ENCODE peak calls at places on chromosome 21, in nine cellular contexts. One of them, this sample, is unnamed.
A peak's percentile ranks its signal among the peaks of the same experiment; 100 is the strongest.

GRCh38 chr21:35963920-35964451 is 96.3 kb downstream of the SETD4 start:
- DNase-seq in H9: no peak
- DNase-seq in HCT116: no peak
- DNase-seq in MM.1S: no peak
- DNase-seq in GM12878: no peak
- DNase-seq in IMR-90: peak; percentile 1
- DNase-seq in DND-41: peak; percentile 6
- DNase-seq in colonic mucosa: no peak
- DNase-seq in kidney: no peak
- DNase-seq in this sample: no peak

GRCh38 chr21:43362306-43362927 is 64.5 kb downstream of the SIK1 start:
- DNase-seq in H9: peak; percentile 61
- DNase-seq in HCT116: no peak
- DNase-seq in MM.1S: peak; percentile 92
- DNase-seq in GM12878: no peak
- DNase-seq in IMR-90: peak; percentile 86
- DNase-seq in DND-41: peak; percentile 95
- DNase-seq in colonic mucosa: peak; percentile 43
- DNase-seq in kidney: peak; percentile 93
- DNase-seq in this sample: peak; percentile 71

GRCh38 chr21:24514081-24514733 is 1093.1 kb downstream of the MRPL39 start:
- DNase-seq in H9: no peak
- DNase-seq in HCT116: no peak
- DNase-seq in MM.1S: peak; percentile 57
- DNase-seq in GM12878: no peak
- DNase-seq in IMR-90: peak; percentile 27
- DNase-seq in DND-41: no peak
- DNase-seq in colonic mucosa: no peak
- DNase-seq in kidney: no peak
- DNase-seq in this sample: no peak

GRCh38 chr21:34221331-34222030 is 142.3 kb upstream of the KCNE2 start:
- DNase-seq in H9: no peak
- DNase-seq in HCT116: no peak
- DNase-seq in MM.1S: no peak
- DNase-seq in GM12878: no peak
- DNase-seq in IMR-90: no peak
- DNase-seq in DND-41: no peak
- DNase-seq in colonic mucosa: no peak
- DNase-seq in kidney: no peak
- DNase-seq in this sample: no peak

GRCh38 chr21:37006521-37007291 is at the start of gene RIPPLY3:
- DNase-seq in H9: peak; percentile 56
- DNase-seq in HCT116: no peak
- DNase-seq in MM.1S: no peak
- DNase-seq in GM12878: no peak
- DNase-seq in IMR-90: no peak
- DNase-seq in DND-41: no peak
- DNase-seq in colonic mucosa: no peak
- DNase-seq in kidney: no peak
- DNase-seq in this sample: peak; percentile 82

GRCh38 chr21:37057614-37058013 is 15.3 kb downstream of the PIGP start:
- DNase-seq in H9: no peak
- DNase-seq in HCT116: no peak
- DNase-seq in MM.1S: no peak
- DNase-seq in GM12878: no peak
- DNase-seq in IMR-90: no peak
- DNase-seq in DND-41: no peak
- DNase-seq in colonic mucosa: no peak
- DNase-seq in kidney: no peak
- DNase-seq in this sample: no peak

GRCh38 chr21:7917729-7918128 is 2603.7 kb upstream of the TPTE start:
- DNase-seq in H9: no peak
- DNase-seq in HCT116: no peak
- DNase-seq in MM.1S: no peak
- DNase-seq in GM12878: no peak
- DNase-seq in IMR-90: peak; percentile 35
- DNase-seq in DND-41: no peak
- DNase-seq in colonic mucosa: no peak
- DNase-seq in kidney: no peak
- DNase-seq in this sample: no peak

GRCh38 chr21:33309778-33310177 is 15.0 kb upstream of the IFNAR1 start:
- DNase-seq in H9: no peak
- DNase-seq in HCT116: no peak
- DNase-seq in MM.1S: no peak
- DNase-seq in GM12878: no peak
- DNase-seq in IMR-90: no peak
- DNase-seq in DND-41: peak; percentile 1
- DNase-seq in colonic mucosa: no peak
- DNase-seq in kidney: no peak
- DNase-seq in this sample: no peak

GRCh38 chr21:37224861-37225260 is 42.3 kb downstream of the VPS26C start:
- DNase-seq in H9: no peak
- DNase-seq in HCT116: no peak
- DNase-seq in MM.1S: no peak
- DNase-seq in GM12878: no peak
- DNase-seq in IMR-90: no peak
- DNase-seq in DND-41: peak; percentile 11
- DNase-seq in colonic mucosa: no peak
- DNase-seq in kidney: no peak
- DNase-seq in this sample: no peak

GRCh38 chr21:35323947-35324346 is 274.8 kb upstream of the RUNX1 start:
- DNase-seq in H9: no peak
- DNase-seq in HCT116: no peak
- DNase-seq in MM.1S: no peak
- DNase-seq in GM12878: no peak
- DNase-seq in IMR-90: no peak
- DNase-seq in DND-41: no peak
- DNase-seq in colonic mucosa: peak; percentile 39
- DNase-seq in kidney: no peak
- DNase-seq in this sample: no peak

GRCh38 chr21:24781146-24781545 is 826.1 kb downstream of the MRPL39 start:
- DNase-seq in H9: no peak
- DNase-seq in HCT116: no peak
- DNase-seq in MM.1S: no peak
- DNase-seq in GM12878: no peak
- DNase-seq in IMR-90: no peak
- DNase-seq in DND-41: no peak
- DNase-seq in colonic mucosa: no peak
- DNase-seq in kidney: no peak
- DNase-seq in this sample: no peak

GRCh38 chr21:32726742-32727477 is 903 bp downstream of the SYNJ1 start:
- DNase-seq in H9: no peak
- DNase-seq in HCT116: no peak
- DNase-seq in MM.1S: peak; percentile 35
- DNase-seq in GM12878: no peak
- DNase-seq in IMR-90: peak; percentile 18
- DNase-seq in DND-41: peak; percentile 33
- DNase-seq in colonic mucosa: peak; percentile 53
- DNase-seq in kidney: no peak
- DNase-seq in this sample: peak; percentile 63

GRCh38 chr21:34967509-34968289 is 81.4 kb downstream of the RUNX1 start:
- DNase-seq in H9: no peak
- DNase-seq in HCT116: no peak
- DNase-seq in MM.1S: no peak
- DNase-seq in GM12878: no peak
- DNase-seq in IMR-90: peak; percentile 35
- DNase-seq in DND-41: no peak
- DNase-seq in colonic mucosa: no peak
- DNase-seq in kidney: no peak
- DNase-seq in this sample: no peak

GRCh38 chr21:17572431-17572830 is 40.3 kb downstream of the BTG3 start:
- DNase-seq in H9: no peak
- DNase-seq in HCT116: no peak
- DNase-seq in MM.1S: no peak
- DNase-seq in GM12878: no peak
- DNase-seq in IMR-90: no peak
- DNase-seq in DND-41: no peak
- DNase-seq in colonic mucosa: no peak
- DNase-seq in kidney: no peak
- DNase-seq in this sample: no peak

GRCh38 chr21:41759214-41759840 is 7.5 kb downstream of the RIPK4 start:
- DNase-seq in H9: no peak
- DNase-seq in HCT116: no peak
- DNase-seq in MM.1S: no peak
- DNase-seq in GM12878: no peak
- DNase-seq in IMR-90: no peak
- DNase-seq in DND-41: no peak
- DNase-seq in colonic mucosa: no peak
- DNase-seq in kidney: no peak
- DNase-seq in this sample: peak; percentile 51
- H3K4me1 ChIP-seq in H9: peaks cover 4% of the 10 kb centered on the region
- H3K4me1 ChIP-seq in HCT116: peaks cover 43% of the 10 kb centered on the region
- H3K4me1 ChIP-seq in MM.1S: no peaks in the 10 kb centered on the region
- H3K4me1 ChIP-seq in GM12878: no peaks in the 10 kb centered on the region
- H3K4me1 ChIP-seq in IMR-90: peaks cover 2% of the 10 kb centered on the region
- H3K4me1 ChIP-seq in DND-41: peaks cover 88% of the 10 kb centered on the region
- H3K4me1 ChIP-seq in colonic mucosa: no peaks in the 10 kb centered on the region
- H3K4me1 ChIP-seq in kidney: peaks cover 46% of the 10 kb centered on the region
- H3K4me1 ChIP-seq in this sample: peaks cover 19% of the 10 kb centered on the region

GRCh38 chr21:28444567-28444966 is 548.1 kb downstream of the LTN1 start:
- DNase-seq in H9: no peak
- DNase-seq in HCT116: no peak
- DNase-seq in MM.1S: no peak
- DNase-seq in GM12878: no peak
- DNase-seq in IMR-90: no peak
- DNase-seq in DND-41: no peak
- DNase-seq in colonic mucosa: no peak
- DNase-seq in kidney: no peak
- DNase-seq in this sample: no peak

GRCh38 chr21:28442085-28442484 is 550.6 kb downstream of the LTN1 start:
- DNase-seq in H9: no peak
- DNase-seq in HCT116: no peak
- DNase-seq in MM.1S: no peak
- DNase-seq in GM12878: no peak
- DNase-seq in IMR-90: no peak
- DNase-seq in DND-41: no peak
- DNase-seq in colonic mucosa: no peak
- DNase-seq in kidney: no peak
- DNase-seq in this sample: no peak

GRCh38 chr21:28442624-28443023 is 550.1 kb downstream of the LTN1 start:
- DNase-seq in H9: no peak
- DNase-seq in HCT116: no peak
- DNase-seq in MM.1S: no peak
- DNase-seq in GM12878: no peak
- DNase-seq in IMR-90: peak; percentile 86
- DNase-seq in DND-41: no peak
- DNase-seq in colonic mucosa: no peak
- DNase-seq in kidney: no peak
- DNase-seq in this sample: no peak

GRCh38 chr21:28445081-28445830 is 547.4 kb downstream of the LTN1 start:
- DNase-seq in H9: no peak
- DNase-seq in HCT116: no peak
- DNase-seq in MM.1S: no peak
- DNase-seq in GM12878: no peak
- DNase-seq in IMR-90: peak; percentile 91
- DNase-seq in DND-41: no peak
- DNase-seq in colonic mucosa: no peak
- DNase-seq in kidney: no peak
- DNase-seq in this sample: no peak

DNA sequence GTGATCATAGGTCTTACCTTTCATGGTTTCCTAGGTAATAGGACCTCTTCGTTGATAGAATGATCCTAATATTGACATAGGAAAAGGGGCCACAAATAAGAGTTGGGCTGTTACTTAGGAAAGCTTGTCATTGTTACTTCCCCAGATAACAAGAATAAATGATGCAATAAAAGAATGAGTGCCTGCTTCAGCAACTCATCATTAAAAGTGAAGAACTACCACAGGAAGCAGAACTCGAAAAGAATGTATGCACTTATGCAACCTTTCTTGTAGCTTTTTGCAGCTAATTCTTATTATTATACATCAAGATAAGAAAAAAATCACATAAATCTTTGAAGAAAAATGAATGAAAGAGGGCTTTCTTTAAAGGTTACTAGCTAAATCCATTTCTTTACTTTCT is 548.5 kb downstream of the LTN1 start:
- DNase-seq in H9: no peak
- DNase-seq in HCT116: no peak
- DNase-seq in MM.1S: no peak
- DNase-seq in GM12878: no peak
- DNase-seq in IMR-90: peak; percentile 38
- DNase-seq in DND-41: no peak
- DNase-seq in colonic mucosa: no peak
- DNase-seq in kidney: no peak
- DNase-seq in this sample: no peak
- H3K9ac ChIP-seq in H9: no peak overlapping the region
- H3K9ac ChIP-seq in HCT116: no peak overlapping the region
- H3K9ac ChIP-seq in MM.1S: no peak overlapping the region
- H3K9ac ChIP-seq in GM12878: no peak overlapping the region
- H3K9ac ChIP-seq in IMR-90: no peak overlapping the region
- H3K9ac ChIP-seq in DND-41: no peak overlapping the region
- H3K9ac ChIP-seq in colonic mucosa: no peak overlapping the region
- H3K9ac ChIP-seq in kidney: no peak overlapping the region
- H3K9ac ChIP-seq in this sample: no peak overlapping the region

DNA sequence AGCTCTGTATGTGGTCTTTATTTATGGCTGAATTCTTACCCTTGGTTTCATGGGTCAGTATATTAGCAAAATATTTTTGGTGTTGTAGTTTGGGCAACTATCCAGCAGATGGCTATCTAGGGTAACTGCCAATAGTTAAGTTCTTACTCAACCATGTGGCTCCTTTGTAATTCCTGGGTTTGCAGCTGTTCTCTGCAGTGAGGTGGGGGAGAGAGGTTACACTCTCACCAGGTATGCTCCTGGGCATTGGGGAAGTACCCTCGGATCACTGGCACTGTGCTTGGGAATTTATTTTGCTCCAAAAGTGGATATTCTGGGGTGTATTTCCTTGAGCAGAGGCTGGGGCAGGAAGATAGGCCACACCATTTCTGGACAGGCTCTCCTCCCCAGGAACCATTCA is 436.7 kb upstream of the TMPRSS15 start:
- DNase-seq in H9: peak; percentile 52
- DNase-seq in HCT116: peak; percentile 0
- DNase-seq in MM.1S: peak; percentile 72
- DNase-seq in GM12878: no peak
- DNase-seq in IMR-90: no peak
- DNase-seq in DND-41: no peak
- DNase-seq in colonic mucosa: no peak
- DNase-seq in kidney: no peak
- DNase-seq in this sample: peak; percentile 66
- TF ChIP-seq CTCF in H9: peak; percentile 65
- TF ChIP-seq CTCF in HCT116: no peak
- TF ChIP-seq CTCF in MM.1S: peak; percentile 72
- TF ChIP-seq CTCF in GM12878: no peak
- TF ChIP-seq CTCF in IMR-90: no peak
- TF ChIP-seq CTCF in DND-41: peak; percentile 41
- TF ChIP-seq CTCF in colonic mucosa: peak; percentile 17
- TF ChIP-seq CTCF in kidney: no peak
- TF ChIP-seq CTCF in this sample: peak; percentile 73

DNA sequence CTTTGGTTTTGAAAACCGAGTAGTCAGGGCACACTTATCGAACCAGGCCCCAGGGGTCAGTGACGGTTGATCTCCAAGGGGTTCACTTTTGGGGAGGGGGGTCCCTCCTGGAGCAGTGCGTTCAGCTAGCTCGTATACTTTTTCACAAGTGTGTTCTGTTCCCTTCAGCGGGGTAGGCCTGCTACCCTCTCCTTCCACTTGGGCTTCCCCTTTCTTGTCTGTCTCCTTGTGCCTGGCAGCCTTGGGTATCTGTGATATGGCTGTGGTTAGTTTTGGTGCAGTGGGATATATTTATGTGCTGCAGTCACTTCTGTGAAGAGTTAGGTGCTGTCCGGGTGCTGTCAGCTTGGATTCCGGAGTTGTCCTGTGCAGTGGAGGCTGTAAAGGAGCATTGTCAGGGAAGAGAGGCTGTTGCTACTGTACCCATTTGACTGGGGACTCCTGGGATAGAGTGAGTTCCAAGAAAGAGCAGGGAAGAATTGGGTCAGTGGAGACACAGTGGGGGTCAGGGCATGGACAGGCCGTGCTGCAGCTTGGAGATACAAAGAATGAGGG is 29.7 kb downstream of the ADARB1 start:
- DNase-seq in H9: no peak
- DNase-seq in HCT116: no peak
- DNase-seq in MM.1S: no peak
- DNase-seq in GM12878: no peak
- DNase-seq in IMR-90: no peak
- DNase-seq in DND-41: no peak
- DNase-seq in colonic mucosa: no peak
- DNase-seq in kidney: no peak
- DNase-seq in this sample: no peak
- H3K4me1 ChIP-seq in H9: no peaks in the 10 kb centered on the region
- H3K4me1 ChIP-seq in HCT116: peaks cover 21% of the 10 kb centered on the region
- H3K4me1 ChIP-seq in MM.1S: peaks cover 3% of the 10 kb centered on the region
- H3K4me1 ChIP-seq in GM12878: peaks cover 22% of the 10 kb centered on the region
- H3K4me1 ChIP-seq in IMR-90: peaks cover 24% of the 10 kb centered on the region
- H3K4me1 ChIP-seq in DND-41: peaks cover 14% of the 10 kb centered on the region
- H3K4me1 ChIP-seq in colonic mucosa: peaks cover 13% of the 10 kb centered on the region
- H3K4me1 ChIP-seq in kidney: peaks cover 15% of the 10 kb centered on the region
- H3K4me1 ChIP-seq in this sample: peaks cover 5% of the 10 kb centered on the region